ENCODE peak calls at places on chromosomes 7 and 10, in six cellular contexts. One of them, this sample, is unnamed.

GRCh38 chr10:68208424-68209042 is 23.4 kb downstream of the ATOH7 start:
- DNase-seq in lower leg skin: no peak
- DNase-seq in GM10248: peak
- DNase-seq in progenitor cell of endocrine pancreas: peak
- DNase-seq in pancreas: peak
- DNase-seq in BJ: no peak
- DNase-seq in this sample: no peak

GRCh38 chr10:1378473-1378872 is 322.3 kb downstream of the WDR37 start:
- DNase-seq in lower leg skin: no peak
- DNase-seq in GM10248: no peak
- DNase-seq in progenitor cell of endocrine pancreas: no peak
- DNase-seq in pancreas: no peak
- DNase-seq in BJ: no peak
- DNase-seq in this sample: no peak

GRCh38 chr7:129875745-129876411 is 76.9 kb downstream of the UBE2H start:
- DNase-seq in lower leg skin: no peak
- DNase-seq in GM10248: no peak
- DNase-seq in progenitor cell of endocrine pancreas: no peak
- DNase-seq in pancreas: no peak
- DNase-seq in BJ: no peak
- DNase-seq in this sample: no peak

GRCh38 chr7:74709880-74710671 is 52.6 kb downstream of the GTF2I start:
- DNase-seq in lower leg skin: no peak
- DNase-seq in GM10248: no peak
- DNase-seq in progenitor cell of endocrine pancreas: no peak
- DNase-seq in pancreas: no peak
- DNase-seq in BJ: no peak
- DNase-seq in this sample: no peak

GRCh38 chr10:44968887-44969400 is 9.3 kb downstream of the RASSF4 start:
- DNase-seq in lower leg skin: no peak
- DNase-seq in GM10248: no peak
- DNase-seq in progenitor cell of endocrine pancreas: no peak
- DNase-seq in pancreas: no peak
- DNase-seq in BJ: no peak
- DNase-seq in this sample: no peak

GRCh38 chr10:2589226-2589625 is 478.1 kb upstream of the PFKP start:
- DNase-seq in lower leg skin: no peak
- DNase-seq in GM10248: no peak
- DNase-seq in progenitor cell of endocrine pancreas: no peak
- DNase-seq in pancreas: no peak
- DNase-seq in BJ: no peak
- DNase-seq in this sample: no peak

GRCh38 chr10:85235258-85235657 is 906.9 kb downstream of the CCSER2 start:
- DNase-seq in lower leg skin: no peak
- DNase-seq in GM10248: no peak
- DNase-seq in progenitor cell of endocrine pancreas: no peak
- DNase-seq in pancreas: no peak
- DNase-seq in BJ: no peak
- DNase-seq in this sample: no peak

GRCh38 chr10:92419740-92420553 is 129.0 kb downstream of the MARCHF5 start:
- DNase-seq in lower leg skin: no peak
- DNase-seq in GM10248: no peak
- DNase-seq in progenitor cell of endocrine pancreas: no peak
- DNase-seq in pancreas: peak
- DNase-seq in BJ: no peak
- DNase-seq in this sample: no peak

GRCh38 chr10:5165738-5166137 is 19.2 kb downstream of the AKR1C8 start:
- DNase-seq in lower leg skin: no peak
- DNase-seq in GM10248: no peak
- DNase-seq in progenitor cell of endocrine pancreas: no peak
- DNase-seq in pancreas: no peak
- DNase-seq in BJ: no peak
- DNase-seq in this sample: no peak

GRCh38 chr7:13279854-13280435 is 592.5 kb downstream of the ARL4A start:
- DNase-seq in lower leg skin: no peak
- DNase-seq in GM10248: no peak
- DNase-seq in progenitor cell of endocrine pancreas: no peak
- DNase-seq in pancreas: no peak
- DNase-seq in BJ: no peak
- DNase-seq in this sample: no peak

GRCh38 chr10:36802523-36803153 is 322.8 kb upstream of the ANKRD30A start:
- DNase-seq in lower leg skin: no peak
- DNase-seq in GM10248: no peak
- DNase-seq in progenitor cell of endocrine pancreas: no peak
- DNase-seq in pancreas: peak
- DNase-seq in BJ: no peak
- DNase-seq in this sample: peak

GRCh38 chr10:95693331-95693667 is 428 bp downstream of the TCTN3 start:
- DNase-seq in lower leg skin: no peak
- DNase-seq in GM10248: no peak
- DNase-seq in progenitor cell of endocrine pancreas: no peak
- DNase-seq in pancreas: no peak
- DNase-seq in BJ: no peak
- DNase-seq in this sample: no peak

GRCh38 chr7:5041047-5041446 is 4.6 kb upstream of the RBAK start:
- DNase-seq in lower leg skin: no peak
- DNase-seq in GM10248: no peak
- DNase-seq in progenitor cell of endocrine pancreas: no peak
- DNase-seq in pancreas: no peak
- DNase-seq in BJ: no peak
- DNase-seq in this sample: no peak

GRCh38 chr7:31443457-31443856 is 70.4 kb upstream of the ITPRID1 start:
- DNase-seq in lower leg skin: no peak
- DNase-seq in GM10248: peak
- DNase-seq in progenitor cell of endocrine pancreas: no peak
- DNase-seq in pancreas: peak
- DNase-seq in BJ: no peak
- DNase-seq in this sample: no peak

GRCh38 chr10:15433850-15434537 is 62.9 kb upstream of the FAM171A1 start:
- DNase-seq in lower leg skin: no peak
- DNase-seq in GM10248: peak
- DNase-seq in progenitor cell of endocrine pancreas: no peak
- DNase-seq in pancreas: no peak
- DNase-seq in BJ: no peak
- DNase-seq in this sample: no peak

GRCh38 chr10:112330154-112330553 is 43.8 kb upstream of the ACSL5 start:
- DNase-seq in lower leg skin: no peak
- DNase-seq in GM10248: peak
- DNase-seq in progenitor cell of endocrine pancreas: no peak
- DNase-seq in pancreas: no peak
- DNase-seq in BJ: no peak
- DNase-seq in this sample: no peak

GRCh38 chr10:112838784-112839481 is 111.1 kb upstream of the TCF7L2 start:
- DNase-seq in lower leg skin: no peak
- DNase-seq in GM10248: no peak
- DNase-seq in progenitor cell of endocrine pancreas: no peak
- DNase-seq in pancreas: no peak
- DNase-seq in BJ: no peak
- DNase-seq in this sample: no peak

GRCh38 chr7:85285502-85285901 is 98.6 kb upstream of the SEMA3D start:
- DNase-seq in lower leg skin: no peak
- DNase-seq in GM10248: no peak
- DNase-seq in progenitor cell of endocrine pancreas: no peak
- DNase-seq in pancreas: no peak
- DNase-seq in BJ: no peak
- DNase-seq in this sample: no peak

GRCh38 chr10:49109669-49110335 is 5.5 kb downstream of the VSTM4 start:
- DNase-seq in lower leg skin: peak
- DNase-seq in GM10248: no peak
- DNase-seq in progenitor cell of endocrine pancreas: no peak
- DNase-seq in pancreas: no peak
- DNase-seq in BJ: peak
- DNase-seq in this sample: no peak

GRCh38 chr7:39560997-39561396 is 5.2 kb upstream of the YAE1 start:
- DNase-seq in lower leg skin: no peak
- DNase-seq in GM10248: no peak
- DNase-seq in progenitor cell of endocrine pancreas: no peak
- DNase-seq in pancreas: no peak
- DNase-seq in BJ: no peak
- DNase-seq in this sample: no peak

GRCh38 chr7:45625714-45626440 is 51.7 kb downstream of the ADCY1 start:
- DNase-seq in lower leg skin: peak
- DNase-seq in GM10248: no peak
- DNase-seq in progenitor cell of endocrine pancreas: no peak
- DNase-seq in pancreas: no peak
- DNase-seq in BJ: no peak
- DNase-seq in this sample: no peak
- TF ChIP-seq CTCF in lower leg skin: no peak
- TF ChIP-seq CTCF in GM10248: no peak
- TF ChIP-seq CTCF in progenitor cell of endocrine pancreas: no peak
- TF ChIP-seq CTCF in pancreas: no peak
- TF ChIP-seq CTCF in BJ: no peak
- TF ChIP-seq CTCF in this sample: no peak

GRCh38 chr10:71497802-71498326 is 101.1 kb downstream of the CDH23 start:
- DNase-seq in lower leg skin: no peak
- DNase-seq in GM10248: no peak
- DNase-seq in progenitor cell of endocrine pancreas: no peak
- DNase-seq in pancreas: no peak
- DNase-seq in BJ: no peak
- DNase-seq in this sample: no peak

GRCh38 chr10:71502221-71502620 is 105.5 kb downstream of the CDH23 start:
- DNase-seq in lower leg skin: no peak
- DNase-seq in GM10248: no peak
- DNase-seq in progenitor cell of endocrine pancreas: no peak
- DNase-seq in pancreas: no peak
- DNase-seq in BJ: no peak
- DNase-seq in this sample: no peak

GRCh38 chr10:71505366-71505760 is 108.6 kb downstream of the CDH23 start:
- DNase-seq in lower leg skin: no peak
- DNase-seq in GM10248: no peak
- DNase-seq in progenitor cell of endocrine pancreas: no peak
- DNase-seq in pancreas: no peak
- DNase-seq in BJ: no peak
- DNase-seq in this sample: no peak

GRCh38 chr10:71502851-71503250 is 106.1 kb downstream of the CDH23 start:
- DNase-seq in lower leg skin: no peak
- DNase-seq in GM10248: no peak
- DNase-seq in progenitor cell of endocrine pancreas: no peak
- DNase-seq in pancreas: no peak
- DNase-seq in BJ: no peak
- DNase-seq in this sample: no peak

GRCh38 chr10:71501402-71501801 is 104.7 kb downstream of the CDH23 start:
- DNase-seq in lower leg skin: no peak
- DNase-seq in GM10248: no peak
- DNase-seq in progenitor cell of endocrine pancreas: no peak
- DNase-seq in pancreas: no peak
- DNase-seq in BJ: no peak
- DNase-seq in this sample: no peak
- TF ChIP-seq CTCF in lower leg skin: no peak
- TF ChIP-seq CTCF in GM10248: no peak
- TF ChIP-seq CTCF in progenitor cell of endocrine pancreas: no peak
- TF ChIP-seq CTCF in pancreas: no peak
- TF ChIP-seq CTCF in BJ: no peak
- TF ChIP-seq CTCF in this sample: no peak

DNA sequence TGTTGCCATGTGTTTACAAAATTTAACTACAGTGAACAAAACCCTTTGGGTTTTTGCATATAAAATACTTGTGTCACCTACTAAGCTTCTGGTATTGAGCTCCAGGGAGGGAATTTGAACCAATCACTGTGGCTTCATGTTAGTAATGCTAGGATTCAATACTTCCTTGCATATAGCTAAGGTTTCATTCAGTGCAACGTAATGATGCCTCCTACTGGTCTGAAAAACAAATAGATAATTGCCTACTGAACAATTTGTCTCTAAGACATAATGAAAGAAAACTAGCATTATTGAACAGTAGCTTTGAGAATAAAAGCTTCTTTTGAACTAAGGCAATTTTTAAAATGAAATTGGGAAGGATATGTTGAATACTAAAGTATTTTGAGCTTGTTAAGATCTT is 244.4 kb downstream of the ZWINT start:
- DNase-seq in lower leg skin: no peak
- DNase-seq in GM10248: no peak
- DNase-seq in progenitor cell of endocrine pancreas: no peak
- DNase-seq in pancreas: no peak
- DNase-seq in BJ: no peak
- DNase-seq in this sample: no peak
- TF ChIP-seq CTCF in lower leg skin: no peak
- TF ChIP-seq CTCF in GM10248: no peak
- TF ChIP-seq CTCF in progenitor cell of endocrine pancreas: peak
- TF ChIP-seq CTCF in pancreas: no peak
- TF ChIP-seq CTCF in BJ: no peak
- TF ChIP-seq CTCF in this sample: peak

GRCh38 chr7:17617380-17617779 is 318.9 kb downstream of the AHR start:
- DNase-seq in lower leg skin: no peak
- DNase-seq in GM10248: no peak
- DNase-seq in progenitor cell of endocrine pancreas: no peak
- DNase-seq in pancreas: no peak
- DNase-seq in BJ: no peak
- DNase-seq in this sample: no peak
- TF ChIP-seq CTCF in lower leg skin: no peak
- TF ChIP-seq CTCF in GM10248: no peak
- TF ChIP-seq CTCF in progenitor cell of endocrine pancreas: no peak
- TF ChIP-seq CTCF in pancreas: no peak
- TF ChIP-seq CTCF in BJ: no peak
- TF ChIP-seq CTCF in this sample: no peak

GRCh38 chr7:22725585-22725984 is 1.4 kb upstream of the IL6 start:
- DNase-seq in lower leg skin: no peak
- DNase-seq in GM10248: peak
- DNase-seq in progenitor cell of endocrine pancreas: no peak
- DNase-seq in pancreas: no peak
- DNase-seq in BJ: no peak
- DNase-seq in this sample: no peak
- TF ChIP-seq CTCF in lower leg skin: no peak
- TF ChIP-seq CTCF in GM10248: peak
- TF ChIP-seq CTCF in progenitor cell of endocrine pancreas: peak
- TF ChIP-seq CTCF in pancreas: no peak
- TF ChIP-seq CTCF in BJ: no peak
- TF ChIP-seq CTCF in this sample: no peak

DNA sequence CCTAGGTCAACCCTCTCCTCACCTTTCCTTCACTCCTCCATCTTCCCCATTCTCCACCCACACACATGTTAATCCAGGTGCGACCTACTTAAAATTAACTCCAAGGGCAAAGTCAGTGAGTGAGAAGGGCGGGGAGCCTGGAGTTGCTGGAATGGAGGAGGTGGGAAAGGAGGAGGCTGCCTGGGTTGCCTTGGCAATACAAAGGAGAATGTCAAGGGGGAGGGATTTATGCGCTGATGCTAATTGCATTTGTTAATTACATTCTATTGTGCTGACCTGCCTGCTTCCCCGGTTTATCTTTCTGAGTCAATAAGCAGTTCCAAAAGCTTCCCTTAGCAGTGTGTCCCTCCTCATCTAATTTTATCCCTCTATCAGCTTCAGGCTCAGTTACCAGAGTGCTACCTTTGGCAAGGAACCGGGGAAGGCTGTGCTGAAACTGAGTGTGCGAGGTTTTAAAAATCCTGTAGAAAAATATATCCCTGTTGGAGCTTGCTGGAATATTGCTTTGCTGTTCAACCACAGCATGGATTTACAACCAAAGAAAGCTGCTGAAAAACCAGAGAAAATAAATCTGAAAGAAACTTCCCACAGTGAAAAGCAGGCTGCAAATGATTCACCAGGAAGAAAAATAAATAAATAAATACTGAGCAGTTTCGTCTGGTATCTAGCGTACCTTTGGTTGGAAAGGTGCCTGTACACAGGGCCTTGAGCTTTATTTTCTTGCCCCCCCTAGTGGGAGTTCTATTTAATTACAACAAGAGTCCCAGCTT is 113.2 kb upstream of the DGKB start:
- DNase-seq in lower leg skin: no peak
- DNase-seq in GM10248: peak
- DNase-seq in progenitor cell of endocrine pancreas: peak
- DNase-seq in pancreas: peak
- DNase-seq in BJ: no peak
- DNase-seq in this sample: no peak
- TF ChIP-seq CTCF in lower leg skin: no peak
- TF ChIP-seq CTCF in GM10248: peak
- TF ChIP-seq CTCF in progenitor cell of endocrine pancreas: peak
- TF ChIP-seq CTCF in pancreas: peak
- TF ChIP-seq CTCF in BJ: peak
- TF ChIP-seq CTCF in this sample: peak

This sample was measured in type B pancreatic cell.